ENCODE peak calls at places on chromosomes 6 and 20, in nine cellular contexts. One of them, this sample, is unnamed.

GRCh38 chr6:39102024-39102820 is 12.8 kb downstream of the SAYSD1 start:
- DNase-seq in Caco-2: no peak
- DNase-seq in germinal center: peak; percentile 56
- DNase-seq in astrocyte of the spinal cord: peak; percentile 60
- DNase-seq in RKO: no peak
- DNase-seq in PC-3: no peak
- DNase-seq in HT1080: peak; percentile 21
- DNase-seq in T-helper 17 cell: no peak
- DNase-seq in HT-29: no peak
- DNase-seq in this sample: no peak

GRCh38 chr6:157106487-157106886 is 216.8 kb downstream of the TMEM242 start:
- DNase-seq in HT-29: no peak
- DNase-seq in T-helper 17 cell: no peak
- DNase-seq in germinal center: no peak
- DNase-seq in HT1080: peak; percentile 87
- DNase-seq in RKO: peak; percentile 68
- DNase-seq in astrocyte of the spinal cord: peak; percentile 66
- DNase-seq in Caco-2: no peak
- DNase-seq in PC-3: peak; percentile 80
- DNase-seq in this sample: no peak

GRCh38 chr20:1075564-1075963 is 42.8 kb upstream of the PSMF1 start:
- DNase-seq in HT-29: no peak
- DNase-seq in HT1080: no peak
- DNase-seq in germinal center: no peak
- DNase-seq in astrocyte of the spinal cord: no peak
- DNase-seq in T-helper 17 cell: no peak
- DNase-seq in PC-3: no peak
- DNase-seq in RKO: no peak
- DNase-seq in Caco-2: no peak
- DNase-seq in this sample: no peak

GRCh38 chr20:10074513-10074912 is 39.7 kb downstream of the ANKEF1 start:
- DNase-seq in astrocyte of the spinal cord: peak; percentile 88
- DNase-seq in HT1080: peak; percentile 98
- DNase-seq in HT-29: peak; percentile 8
- DNase-seq in germinal center: no peak
- DNase-seq in Caco-2: no peak
- DNase-seq in PC-3: peak; percentile 96
- DNase-seq in T-helper 17 cell: no peak
- DNase-seq in RKO: peak; percentile 99
- DNase-seq in this sample: no peak

GRCh38 chr6:115618311-115618710 is 442.4 kb downstream of the FRK start:
- DNase-seq in T-helper 17 cell: no peak
- DNase-seq in HT1080: peak; percentile 3
- DNase-seq in RKO: no peak
- DNase-seq in HT-29: no peak
- DNase-seq in Caco-2: no peak
- DNase-seq in germinal center: no peak
- DNase-seq in astrocyte of the spinal cord: peak; percentile 28
- DNase-seq in PC-3: no peak
- DNase-seq in this sample: no peak

GRCh38 chr6:134584809-134585528 is 267.1 kb upstream of the SGK1 start:
- DNase-seq in HT1080: no peak
- DNase-seq in RKO: no peak
- DNase-seq in germinal center: no peak
- DNase-seq in Caco-2: no peak
- DNase-seq in HT-29: no peak
- DNase-seq in T-helper 17 cell: no peak
- DNase-seq in astrocyte of the spinal cord: no peak
- DNase-seq in PC-3: no peak
- DNase-seq in this sample: no peak

GRCh38 chr6:15855311-15855710 is 192.5 kb upstream of the DTNBP1 start:
- DNase-seq in germinal center: no peak
- DNase-seq in HT1080: no peak
- DNase-seq in RKO: no peak
- DNase-seq in T-helper 17 cell: no peak
- DNase-seq in Caco-2: no peak
- DNase-seq in PC-3: no peak
- DNase-seq in HT-29: no peak
- DNase-seq in astrocyte of the spinal cord: no peak
- DNase-seq in this sample: no peak

GRCh38 chr6:103617642-103618041 is 1242.1 kb downstream of the HACE1 start:
- DNase-seq in HT-29: no peak
- DNase-seq in RKO: no peak
- DNase-seq in PC-3: no peak
- DNase-seq in Caco-2: no peak
- DNase-seq in germinal center: no peak
- DNase-seq in astrocyte of the spinal cord: no peak
- DNase-seq in HT1080: no peak
- DNase-seq in T-helper 17 cell: no peak
- DNase-seq in this sample: no peak

GRCh38 chr6:110039996-110040383 is 61.9 kb downstream of the GPR6 start:
- DNase-seq in HT-29: peak; percentile 72
- DNase-seq in Caco-2: no peak
- DNase-seq in RKO: peak; percentile 13
- DNase-seq in germinal center: peak; percentile 31
- DNase-seq in astrocyte of the spinal cord: peak; percentile 22
- DNase-seq in T-helper 17 cell: no peak
- DNase-seq in PC-3: peak; percentile 59
- DNase-seq in HT1080: peak; percentile 14
- DNase-seq in this sample: peak; percentile 79

GRCh38 chr20:33993800-33994623 is at the start of gene RALY:
- DNase-seq in Caco-2: peak; percentile 91
- DNase-seq in PC-3: peak; percentile 79
- DNase-seq in astrocyte of the spinal cord: peak; percentile 83
- DNase-seq in RKO: peak; percentile 82
- DNase-seq in HT-29: peak; percentile 88
- DNase-seq in HT1080: peak; percentile 76
- DNase-seq in T-helper 17 cell: peak; percentile 80
- DNase-seq in germinal center: peak; percentile 86
- DNase-seq in this sample: peak; percentile 69

GRCh38 chr6:127475135-127475822 is 16.1 kb upstream of the KIAA0408 start:
- DNase-seq in HT1080: no peak
- DNase-seq in Caco-2: no peak
- DNase-seq in germinal center: no peak
- DNase-seq in HT-29: no peak
- DNase-seq in astrocyte of the spinal cord: no peak
- DNase-seq in PC-3: no peak
- DNase-seq in T-helper 17 cell: no peak
- DNase-seq in RKO: no peak
- DNase-seq in this sample: no peak

GRCh38 chr6:13729891-13730290 is 18.3 kb upstream of the RANBP9 start:
- DNase-seq in PC-3: peak; percentile 66
- DNase-seq in RKO: peak; percentile 61
- DNase-seq in Caco-2: no peak
- DNase-seq in T-helper 17 cell: no peak
- DNase-seq in germinal center: no peak
- DNase-seq in HT1080: peak; percentile 75
- DNase-seq in astrocyte of the spinal cord: peak; percentile 56
- DNase-seq in HT-29: no peak
- DNase-seq in this sample: no peak

GRCh38 chr6:32113386-32114352 is 4.5 kb upstream of the TNXB start:
- DNase-seq in HT1080: peak; percentile 79
- DNase-seq in RKO: peak; percentile 54
- DNase-seq in PC-3: peak; percentile 85
- DNase-seq in T-helper 17 cell: no peak
- DNase-seq in HT-29: peak; percentile 56
- DNase-seq in germinal center: no peak
- DNase-seq in Caco-2: no peak
- DNase-seq in astrocyte of the spinal cord: peak; percentile 93
- DNase-seq in this sample: no peak

GRCh38 chr20:11797161-11797560 is 120.5 kb upstream of the BTBD3 start:
- DNase-seq in RKO: no peak
- DNase-seq in astrocyte of the spinal cord: no peak
- DNase-seq in germinal center: no peak
- DNase-seq in HT1080: no peak
- DNase-seq in Caco-2: no peak
- DNase-seq in PC-3: no peak
- DNase-seq in T-helper 17 cell: no peak
- DNase-seq in HT-29: no peak
- DNase-seq in this sample: no peak

GRCh38 chr6:2793491-2794151 is 28.4 kb downstream of the WRNIP1 start:
- DNase-seq in HT1080: no peak
- DNase-seq in HT-29: no peak
- DNase-seq in Caco-2: no peak
- DNase-seq in PC-3: peak; percentile 31
- DNase-seq in RKO: no peak
- DNase-seq in astrocyte of the spinal cord: peak; percentile 33
- DNase-seq in T-helper 17 cell: no peak
- DNase-seq in germinal center: no peak
- DNase-seq in this sample: peak; percentile 83

GRCh38 chr6:168087436-168088160 is 8.6 kb upstream of the FRMD1 start:
- DNase-seq in astrocyte of the spinal cord: no peak
- DNase-seq in germinal center: no peak
- DNase-seq in RKO: no peak
- DNase-seq in HT1080: no peak
- DNase-seq in HT-29: no peak
- DNase-seq in Caco-2: no peak
- DNase-seq in T-helper 17 cell: no peak
- DNase-seq in PC-3: no peak
- DNase-seq in this sample: no peak

GRCh38 chr6:56541736-56542366 is 100.8 kb downstream of the DST start:
- DNase-seq in HT-29: no peak
- DNase-seq in PC-3: no peak
- DNase-seq in astrocyte of the spinal cord: no peak
- DNase-seq in T-helper 17 cell: no peak
- DNase-seq in RKO: peak; percentile 23
- DNase-seq in HT1080: no peak
- DNase-seq in Caco-2: no peak
- DNase-seq in germinal center: no peak
- DNase-seq in this sample: no peak

GRCh38 chr20:23305098-23305497 is 45.5 kb upstream of the NXT1 start:
- DNase-seq in RKO: no peak
- DNase-seq in HT1080: peak; percentile 56
- DNase-seq in PC-3: no peak
- DNase-seq in astrocyte of the spinal cord: peak; percentile 52
- DNase-seq in T-helper 17 cell: no peak
- DNase-seq in germinal center: no peak
- DNase-seq in HT-29: no peak
- DNase-seq in Caco-2: no peak
- DNase-seq in this sample: no peak

GRCh38 chr6:148461247-148461646 is 118.6 kb downstream of the SASH1 start:
- DNase-seq in T-helper 17 cell: no peak
- DNase-seq in HT1080: no peak
- DNase-seq in germinal center: no peak
- DNase-seq in PC-3: no peak
- DNase-seq in astrocyte of the spinal cord: no peak
- DNase-seq in RKO: no peak
- DNase-seq in HT-29: no peak
- DNase-seq in Caco-2: no peak
- DNase-seq in this sample: no peak

This sample was measured in Kasumi-1.